ENCODE peak calls at places on chromosomes 13 and 19, in seven cellular contexts. U is effector CD4-positive, alpha-beta T cell; F is foreskin melanocyte; B is left cardiac atrium; Q is mesenteric fat pad; I is cardiac fibroblast; N is ELF-1. W is an unnamed sample.

GRCh38 chr13:40394304-40394983 is 272.0 kb downstream of the FOXO1 start:
- DNase-seq in U (no peak), F (no peak), B (no peak), Q (no peak), I (no peak), N (no peak), W (no peak)

GRCh38 chr19:14350866-14351265 is 30.4 kb upstream of the ADGRE5 start:
- DNase-seq in U (no peak), F (no peak), B (no peak), Q (no peak), I (no peak), N (no peak), W (no peak)

GRCh38 chr19:3857449-3858003 is 11.3 kb downstream of the ZFR2 start:
- DNase-seq in U (no peak), F (no peak), B (no peak), Q (no peak), I (no peak), N (no peak), W (no peak)

GRCh38 chr19:35731779-35732405 is 10.4 kb downstream of the IGFLR1 start:
- DNase-seq in U (no peak), F (no peak), B (no peak), Q (no peak), I (no peak), N (no peak), W (no peak)

GRCh38 chr13:108921238-108921637 is 291.8 kb downstream of the MYO16 start:
- DNase-seq in U (no peak), F (no peak), B (no peak), Q (no peak), I (no peak), N (no peak), W (no peak)

GRCh38 chr19:47280183-47280797 is 5.6 kb downstream of the INAFM1 start:
- DNase-seq in U (peak), F (no peak), B (peak), Q (no peak), I (no peak), N (peak), W (peak)

GRCh38 chr19:9789066-9789465 is 20.5 kb upstream of the ZNF846 start:
- DNase-seq in U (no peak), F (no peak), B (no peak), Q (no peak), I (no peak), N (no peak), W (no peak)

GRCh38 chr19:46766569-46767317 is 20.5 kb upstream of the STRN4 start:
- DNase-seq in U (peak), F (no peak), B (peak), Q (no peak), I (no peak), N (peak), W (peak)

GRCh38 chr19:27689734-27690241 is 1523.2 kb downstream of the UQCRFS1 start:
- DNase-seq in U (no peak), F (no peak), B (no peak), Q (no peak), I (no peak), N (peak), W (no peak)

GRCh38 chr19:5880604-5881078 is 10.3 kb upstream of the FUT5 start:
- DNase-seq in U (no peak), F (no peak), B (peak), Q (no peak), I (peak), N (peak), W (no peak)

GRCh38 chr19:54606891-54607781 is 13.7 kb downstream of the LILRA1 start:
- DNase-seq in U (no peak), F (no peak), B (peak), Q (no peak), I (no peak), N (no peak), W (no peak)

GRCh38 chr19:5881543-5882299 is 11.4 kb upstream of the FUT5 start:
- DNase-seq in U (no peak), F (no peak), B (no peak), Q (no peak), I (no peak), N (no peak), W (no peak)

GRCh38 chr19:50728084-50728737 is 5.0 kb downstream of the CLEC11A start:
- DNase-seq in U (no peak), F (peak), B (peak), Q (no peak), I (peak), N (peak), W (peak)

GRCh38 chr13:110495881-110496280 is 65.6 kb downstream of the RAB20 start:
- DNase-seq in U (no peak), F (no peak), B (no peak), Q (no peak), I (no peak), N (no peak), W (no peak)

GRCh38 chr13:95552539-95553270 is at the start of gene CLDN10:
- DNase-seq in U (no peak), F (no peak), B (no peak), Q (no peak), I (no peak), N (peak), W (no peak)

GRCh38 chr13:43054803-43055802 is 31.7 kb downstream of the DNAJC15 start:
- DNase-seq in U (no peak), F (peak), B (peak), Q (no peak), I (peak), N (peak), W (no peak)

GRCh38 chr19:928471-929259 is 2.8 kb downstream of the ARID3A start:
- DNase-seq in U (no peak), F (no peak), B (no peak), Q (no peak), I (peak), N (peak), W (peak)

GRCh38 chr19:45717983-45718650 is 12.6 kb downstream of the FBXO46 start:
- DNase-seq in U (no peak), F (no peak), B (peak), Q (no peak), I (no peak), N (no peak), W (no peak)

GRCh38 chr19:47094557-47095517 is 18.7 kb downstream of the ZC3H4 start:
- DNase-seq in U (no peak), F (no peak), B (no peak), Q (no peak), I (no peak), N (no peak), W (peak)

GRCh38 chr13:29713841-29714240 is 118.4 kb upstream of the SLC7A1 start:
- DNase-seq in U (no peak), F (no peak), B (no peak), Q (no peak), I (peak), N (peak), W (no peak)